ENCODE peak calls at places on chromosomes 2 and 18, in seven cellular contexts. P, B, A, X, K, F and O are unnamed samples.

GRCh38 chr2:218781691-218782528 is at the start of gene CYP27A1:
- DNase-seq in A (peak), X (peak), K (peak), F (no peak), B (no peak), P (peak), O (no peak)

GRCh38 chr2:109062558-109063325 is 66.3 kb upstream of the SH3RF3 start:
- DNase-seq in X (no peak), P (no peak), K (no peak), A (no peak), B (no peak), F (no peak), O (no peak)

GRCh38 chr18:60259052-60259681 is 113.4 kb downstream of the MC4R start:
- DNase-seq in F (no peak), X (peak), K (peak), A (no peak), P (no peak), B (no peak), O (peak)

GRCh38 chr2:85988914-85989270 is 100.1 kb upstream of the ST3GAL5 start:
- DNase-seq in X (no peak), F (no peak), P (no peak), B (peak), A (no peak), K (no peak), O (no peak)

GRCh38 chr2:61460168-61460567 is 10.7 kb downstream of the USP34 start:
- DNase-seq in X (peak), B (no peak), K (peak), F (no peak), A (peak), P (peak), O (peak)

GRCh38 chr18:48227206-48227605 is 182.0 kb downstream of the ZBTB7C start:
- DNase-seq in A (no peak), F (no peak), P (no peak), K (no peak), X (no peak), B (no peak), O (no peak)

GRCh38 chr18:58583569-58583968 is 45.3 kb downstream of the ALPK2 start:
- DNase-seq in P (no peak), F (no peak), X (no peak), K (no peak), A (no peak), B (no peak), O (no peak)

GRCh38 chr2:72035518-72036172 is 112.0 kb downstream of the CYP26B1 start:
- DNase-seq in A (peak), P (peak), X (peak), K (peak), F (no peak), B (peak), O (peak)

GRCh38 chr2:59073257-59073656 is 832.1 kb upstream of the FANCL start:
- DNase-seq in A (no peak), X (no peak), P (no peak), B (no peak), K (no peak), F (no peak), O (no peak)

GRCh38 chr2:85187069-85187468 is 53.9 kb downstream of the TCF7L1 start:
- DNase-seq in A (no peak), P (no peak), X (no peak), F (no peak), K (no peak), B (no peak), O (no peak)